ENCODE peak calls at places on chromosomes 4 and X, in six cellular contexts. O is right lobe of liver; R is iris pigment epithelial cell; J is BE2C; C is bronchial epithelial cell; U is activated CD8-positive, alpha-beta memory T cell treated with anti-CD3 and anti-CD28 coated beads for 48 hours. K is an unnamed sample.

GRCh38 chrX:51332188-51332942 is at the start of gene NUDT10:
- DNase-seq in O (peak), J (peak), R (peak), C (peak), U (peak), K (peak)

GRCh38 chr4:80365928-80366327 is 30.4 kb downstream of the CFAP299 start:
- DNase-seq in C (peak), R (peak), U (no peak), J (no peak), O (no peak), K (no peak)

GRCh38 chrX:38819163-38819562 is 17.9 kb downstream of the MID1IP1 start:
- DNase-seq in C (no peak), U (no peak), O (no peak), R (no peak), J (no peak), K (no peak)

GRCh38 chrX:30309139-30309571 is at the start of gene NR0B1:
- DNase-seq in R (peak), C (no peak), U (no peak), O (no peak), J (peak), K (peak)

GRCh38 chr4:5882947-5883346 is 9.9 kb downstream of the CRMP1 start:
- DNase-seq in O (no peak), R (no peak), U (no peak), J (no peak), C (peak), K (no peak)

GRCh38 chrX:2432298-2432863 is 68.4 kb downstream of the DHRSX start:
- DNase-seq in U (no peak), C (no peak), O (no peak), J (no peak), R (no peak), K (no peak)

GRCh38 chrX:96688789-96689188 is 4.1 kb downstream of the DIAPH2 start:
- DNase-seq in O (no peak), U (no peak), C (no peak), J (no peak), R (no peak), K (no peak)

GRCh38 chr4:108535757-108536156 is 84.6 kb upstream of the RPL34 start:
- DNase-seq in O (no peak), R (no peak), C (peak), J (no peak), U (no peak), K (no peak)